ENCODE peak calls at places on chromosomes 5 and 9, in five cellular contexts. X is kidney, S is WTC11, C is fibroblast of mammary gland, K is B cell. J is an unnamed sample.

GRCh38 chr5:129899454-129899853 is 4.8 kb upstream of the CHSY3 start:
- DNase-seq in X (no peak), S (no peak), C (peak), K (no peak), J (peak)

GRCh38 chr9:137423810-137424291 is 658 bp downstream of the NOXA1 start:
- DNase-seq in X (peak), S (peak), C (no peak), K (no peak), J (peak)

GRCh38 chr9:87594218-87594617 is 96.6 kb downstream of the DAPK1 start:
- DNase-seq in X (no peak), S (no peak), C (peak), K (no peak), J (no peak)

GRCh38 chr5:131423056-131423455 is 159.2 kb downstream of the CDC42SE2 start:
- DNase-seq in X (no peak), S (no peak), C (peak), K (no peak), J (peak)

GRCh38 chr5:86909461-86909881 is 291.7 kb downstream of the COX7C start:
- DNase-seq in X (no peak), S (no peak), C (peak), K (no peak), J (peak)

GRCh38 chr5:59813761-59814562 is 79.6 kb downstream of the PDE4D start:
- DNase-seq in X (no peak), S (peak), C (peak), K (peak), J (peak)

GRCh38 chr9:3473402-3473801 is 52.4 kb downstream of the RFX3 start:
- DNase-seq in X (no peak), S (no peak), C (no peak), K (peak), J (no peak)

GRCh38 chr5:33257807-33258491 is 182.8 kb upstream of the TARS1 start:
- DNase-seq in X (no peak), S (no peak), C (peak), K (no peak), J (peak)

GRCh38 chr5:83321656-83322055 is 149.9 kb upstream of the VCAN start:
- DNase-seq in X (no peak), S (no peak), C (peak), K (no peak), J (peak)

GRCh38 chr5:175015028-175015427 is 290.6 kb downstream of the MSX2 start:
- DNase-seq in X (no peak), S (no peak), C (no peak), K (no peak), J (no peak)

GRCh38 chr5:172534229-172535169 is 80.2 kb upstream of the SH3PXD2B start:
- DNase-seq in X (no peak), S (no peak), C (peak), K (no peak), J (peak)

GRCh38 chr9:128689820-128690683 is 1.0 kb downstream of the SET start:
- DNase-seq in X (peak), S (peak), C (peak), K (peak), J (peak)

GRCh38 chr5:119136666-119137318 is 65.9 kb downstream of the DMXL1 start:
- DNase-seq in X (no peak), S (no peak), C (no peak), K (no peak), J (no peak)

GRCh38 chr9:14652729-14653377 is 40.4 kb downstream of the ZDHHC21 start:
- DNase-seq in X (no peak), S (no peak), C (peak), K (no peak), J (peak)

GRCh38 chr5:74094096-74094778 is 468.2 kb downstream of the ARHGEF28 start:
- DNase-seq in X (no peak), S (no peak), C (peak), K (no peak), J (peak)

GRCh38 chr5:107806705-107807104 is 136.0 kb upstream of the EFNA5 start:
- DNase-seq in X (no peak), S (no peak), C (no peak), K (no peak), J (peak)

GRCh38 chr9:84921175-84921574 is 251.6 kb downstream of the NTRK2 start:
- DNase-seq in X (no peak), S (no peak), C (no peak), K (no peak), J (no peak)

GRCh38 chr9:129347323-129348120 is 169.5 kb upstream of the IER5L start:
- DNase-seq in X (no peak), S (no peak), C (peak), K (no peak), J (peak)

GRCh38 chr5:167725741-167726140 is 565.7 kb upstream of the WWC1 start:
- DNase-seq in X (no peak), S (no peak), C (no peak), K (no peak), J (no peak)

GRCh38 chr5:35146386-35146785 is 83.9 kb downstream of the PRLR start:
- DNase-seq in X (no peak), S (no peak), C (no peak), K (no peak), J (no peak)

GRCh38 chr9:100437860-100438805 is 11.2 kb downstream of the MSANTD3 start:
- DNase-seq in X (no peak), S (peak), C (peak), K (peak), J (peak)

GRCh38 chr9:25415723-25416122 is 262.5 kb downstream of the TUSC1 start:
- DNase-seq in X (no peak), S (no peak), C (no peak), K (no peak), J (no peak)

GRCh38 chr5:110477923-110478322 is 248.5 kb downstream of the TMEM232 start:
- DNase-seq in X (no peak), S (no peak), C (peak), K (no peak), J (peak)

GRCh38 chr5:36264202-36264760 is 22.6 kb upstream of the NADK2 start:
- DNase-seq in X (no peak), S (no peak), C (no peak), K (no peak), J (no peak)

GRCh38 chr5:179123109-179123426 is 62.9 kb downstream of the ZNF354C start:
- DNase-seq in X (no peak), S (no peak), C (no peak), K (no peak), J (no peak)

GRCh38 chr5:6377582-6378127 is 692 bp downstream of the MED10 start:
- DNase-seq in X (no peak), S (no peak), C (peak), K (no peak), J (no peak)

GRCh38 chr5:5473224-5473623 is 50.7 kb downstream of the ICE1 start:
- DNase-seq in X (no peak), S (no peak), C (peak), K (no peak), J (peak)

GRCh38 chr5:113770648-113771047 is 257.2 kb downstream of the YTHDC2 start:
- DNase-seq in X (no peak), S (no peak), C (no peak), K (no peak), J (no peak)

DNA sequence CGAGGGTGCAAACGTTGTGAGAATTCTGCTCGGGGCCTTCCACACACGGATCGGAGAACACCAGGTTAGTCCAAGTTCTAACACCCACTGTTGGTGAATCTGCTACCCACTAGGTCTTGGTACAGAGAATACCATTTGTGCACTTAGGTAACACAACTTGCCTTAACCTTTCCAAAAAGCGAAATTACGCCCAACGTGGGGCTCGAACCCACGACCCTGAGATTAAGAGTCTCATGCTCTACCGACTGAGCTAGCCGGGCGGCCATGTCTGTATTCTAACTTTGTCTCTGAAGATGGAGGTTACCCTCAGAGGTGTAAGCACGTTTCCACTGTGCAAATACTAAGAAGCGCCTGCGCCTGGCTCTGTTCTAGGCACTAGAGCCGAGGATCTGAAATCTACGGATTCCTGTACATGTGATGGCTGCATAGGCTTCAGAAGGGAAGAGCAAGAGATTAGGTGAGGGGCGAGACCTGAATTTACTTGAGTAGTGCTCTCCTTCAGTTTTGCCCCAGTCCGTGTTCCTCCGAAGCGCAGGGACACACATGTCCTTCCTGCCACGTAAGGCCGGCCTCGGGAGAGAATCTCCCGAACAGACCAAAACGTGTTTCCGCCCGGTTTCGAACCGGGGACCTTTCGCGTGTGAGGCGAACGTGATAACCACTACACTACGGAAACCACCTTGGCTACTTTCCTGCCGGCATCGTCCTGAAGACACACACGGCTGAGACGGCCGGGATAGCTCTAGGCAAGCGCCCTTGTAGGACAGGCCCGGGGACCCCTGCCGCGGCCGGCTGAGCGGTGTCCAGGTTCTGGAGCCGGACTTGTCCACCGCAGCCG is 1.1 kb upstream of the TRIM41 start:
- DNase-seq in X (peak), S (peak), C (peak), K (peak), J (peak)
- TF ChIP-seq CTCF in X (no peak), S (no peak), C (no peak), K (no peak), J (no peak)

GRCh38 chr9:33167084-33167948 is at the start of gene B4GALT1:
- DNase-seq in X (peak), S (peak), C (peak), K (peak), J (peak)
- TF ChIP-seq CTCF in X (peak), S (no peak), C (no peak), K (no peak), J (no peak)

DNA sequence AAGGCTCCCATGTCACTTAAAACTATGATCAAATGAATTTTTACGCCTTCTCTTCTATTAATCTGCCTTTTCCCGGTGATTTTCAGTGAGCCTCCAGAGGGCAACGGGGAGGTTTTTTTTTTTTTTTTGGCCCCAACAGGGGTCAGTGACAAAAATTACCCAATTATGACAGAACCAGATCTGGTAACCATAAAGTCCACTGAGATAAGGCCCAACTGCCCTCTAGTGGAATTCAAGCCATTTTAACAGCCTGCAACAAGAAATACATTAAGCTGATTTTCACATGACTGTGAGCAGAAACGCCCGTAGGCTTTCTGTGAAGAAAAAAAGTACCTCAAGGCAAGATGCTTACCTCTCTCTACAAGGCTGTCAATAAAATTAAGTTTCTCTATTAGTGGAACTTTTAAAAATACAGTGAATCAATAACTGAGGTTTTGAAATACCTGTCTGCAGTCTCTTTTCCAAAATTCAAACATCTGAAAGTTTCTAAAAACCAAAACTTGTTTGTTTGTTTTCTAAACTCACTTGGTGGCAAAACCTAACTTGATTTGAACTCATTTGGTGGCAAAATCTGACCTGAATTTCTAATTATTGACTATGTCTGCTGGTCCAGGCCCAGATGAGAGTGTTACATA is 49.7 kb upstream of the FST start:
- DNase-seq in X (no peak), S (no peak), C (peak), K (no peak), J (peak)
- TF ChIP-seq CTCF in X (peak), S (no peak), C (peak), K (no peak), J (peak)

GRCh38 chr5:65588694-65589093 is 25.6 kb downstream of the PPWD1 start:
- DNase-seq in X (no peak), S (no peak), C (no peak), K (no peak), J (no peak)
- TF ChIP-seq CTCF in X (no peak), S (no peak), C (no peak), K (no peak), J (no peak)

DNA sequence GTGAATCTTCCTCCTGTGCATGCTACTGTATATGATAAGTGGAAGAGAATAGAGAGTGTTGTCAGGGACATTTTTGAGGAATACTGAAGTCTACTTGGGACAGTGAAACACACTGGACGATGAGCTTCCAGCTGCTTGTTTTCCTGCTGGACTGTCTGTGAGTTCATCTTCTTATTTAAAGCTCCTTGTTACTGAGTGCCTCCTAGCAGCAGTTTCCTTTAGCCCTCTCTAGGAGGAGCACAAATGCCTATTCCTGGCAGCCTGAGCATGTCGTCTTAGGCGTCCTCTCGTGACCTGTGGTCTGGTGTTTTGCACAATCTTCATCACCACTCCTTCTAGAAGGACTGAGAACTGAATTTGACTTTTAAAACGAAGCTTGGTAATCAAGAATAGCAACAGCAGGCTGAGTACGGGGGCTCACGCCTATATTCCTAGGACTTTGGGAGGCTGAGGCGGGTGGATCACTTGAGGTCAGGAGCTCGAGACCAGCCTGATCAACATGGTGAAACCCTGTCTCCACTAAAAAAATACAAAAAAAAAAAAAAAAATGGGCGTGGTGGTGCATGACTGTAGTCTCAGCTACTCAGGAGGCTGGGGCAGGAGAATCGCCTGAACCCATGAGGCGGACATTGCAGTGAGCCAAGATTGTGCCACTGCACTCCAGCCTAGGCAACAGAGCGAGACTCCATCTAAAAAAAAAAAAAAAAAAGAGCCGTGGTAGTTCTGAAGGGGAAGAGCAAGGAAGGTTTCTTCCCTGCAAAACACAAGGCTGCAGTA is 44.0 kb downstream of the ANKRD33B start:
- DNase-seq in X (no peak), S (no peak), C (peak), K (peak), J (peak)
- TF ChIP-seq CTCF in X (peak), S (no peak), C (peak), K (no peak), J (no peak)

GRCh38 chr5:134845852-134846640 is at the start of gene C5orf24:
- DNase-seq in X (peak), S (peak), C (peak), K (peak), J (peak)
- TF ChIP-seq CTCF in X (no peak), S (no peak), C (no peak), K (no peak), J (no peak)

GRCh38 chr9:79131876-79132377 is 439.8 kb upstream of the TLE4 start:
- DNase-seq in X (no peak), S (peak), C (no peak), K (no peak), J (no peak)

GRCh38 chr9:79131375-79131774 is 440.4 kb upstream of the TLE4 start:
- DNase-seq in X (no peak), S (no peak), C (no peak), K (no peak), J (no peak)

GRCh38 chr9:79129865-79130480 is 441.8 kb upstream of the TLE4 start:
- DNase-seq in X (no peak), S (peak), C (peak), K (peak), J (peak)

GRCh38 chr9:79134654-79135053 is 437.1 kb upstream of the TLE4 start:
- DNase-seq in X (no peak), S (peak), C (no peak), K (no peak), J (peak)
- TF ChIP-seq CTCF in X (no peak), S (peak), C (no peak), K (no peak), J (no peak)

GRCh38 chr5:164672190-164672589 is 1166.8 kb downstream of the MAT2B start:
- DNase-seq in X (no peak), S (no peak), C (no peak), K (no peak), J (no peak)

DNA sequence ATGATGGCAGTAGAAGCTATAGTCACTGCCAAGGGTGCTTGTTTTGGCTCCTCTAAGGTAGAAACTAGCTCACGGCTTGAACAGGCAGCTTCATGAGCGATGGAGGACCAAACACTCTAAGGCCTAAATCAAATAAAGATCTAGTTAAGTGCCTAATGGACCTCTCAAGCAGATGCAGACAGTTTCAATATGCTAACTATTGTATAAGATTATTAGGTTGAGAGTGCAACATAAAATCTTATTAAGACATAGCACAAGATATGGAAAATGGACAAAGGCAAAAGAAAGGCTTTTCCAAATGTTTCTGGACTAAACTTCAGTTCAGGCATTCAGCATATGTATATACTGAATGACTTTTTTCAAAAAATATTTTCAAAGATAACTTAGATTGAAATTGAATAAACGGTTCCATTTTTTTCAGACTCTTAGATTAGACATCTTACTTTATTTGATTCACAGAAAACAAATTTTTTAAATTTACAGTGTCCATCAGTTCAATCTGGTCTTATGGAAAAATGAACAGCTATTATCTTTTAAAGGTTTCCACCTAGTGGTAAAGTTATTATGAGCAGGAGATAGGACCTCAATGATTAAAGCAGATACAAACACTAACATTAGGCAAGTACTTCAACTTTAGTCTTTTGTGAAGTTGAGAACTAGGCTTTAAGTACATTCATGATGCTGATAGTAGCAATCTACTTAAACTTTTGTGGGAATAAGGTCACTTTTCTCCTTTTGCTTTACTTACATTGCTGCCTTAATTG is 1167.7 kb downstream of the MAT2B start:
- DNase-seq in X (no peak), S (no peak), C (peak), K (no peak), J (peak)
- TF ChIP-seq CTCF in X (no peak), S (no peak), C (peak), K (no peak), J (peak)